ENCODE peak calls at places on chromosomes 3 and 15, in six cellular contexts. Z, N, J, B, A and M are unnamed samples.

GRCh38 chr3:99693636-99694035 is 55.2 kb downstream of the COL8A1 start:
- DNase-seq in Z (no peak), N (no peak), J (no peak), B (no peak), A (no peak), M (no peak)

GRCh38 chr15:74470631-74471396 is 9.9 kb upstream of the UBL7 start:
- DNase-seq in Z (no peak), N (no peak), J (no peak), B (no peak), A (no peak), M (no peak)

GRCh38 chr15:45083223-45083622 is 30.7 kb downstream of the DUOX2 start:
- DNase-seq in Z (no peak), N (no peak), J (no peak), B (no peak), A (no peak), M (no peak)

GRCh38 chr3:37993811-37994638 is 3.4 kb downstream of the VILL start:
- DNase-seq in Z (peak; percentile 77), N (no peak), J (peak; percentile 61), B (no peak), A (peak; percentile 63), M (peak; percentile 74)

GRCh38 chr3:46860381-46861292 is 2.6 kb downstream of the MYL3 start:
- DNase-seq in Z (no peak), N (peak; percentile 68), J (peak; percentile 15), B (peak; percentile 13), A (no peak), M (peak; percentile 1)

GRCh38 chr3:9196009-9196408 is 53.4 kb downstream of the SRGAP3 start:
- DNase-seq in Z (no peak), N (no peak), J (no peak), B (no peak), A (no peak), M (peak; percentile 5)

GRCh38 chr3:54374214-54374855 is 252.0 kb downstream of the CACNA2D3 start:
- DNase-seq in Z (no peak), N (peak; percentile 52), J (no peak), B (no peak), A (no peak), M (no peak)

GRCh38 chr15:47857384-47858168 is 140.3 kb downstream of the SEMA6D start:
- DNase-seq in Z (no peak), N (no peak), J (no peak), B (no peak), A (no peak), M (no peak)

GRCh38 chr3:57026918-57027317 is 33.5 kb upstream of the SPATA12 start:
- DNase-seq in Z (no peak), N (peak; percentile 27), J (no peak), B (no peak), A (no peak), M (no peak)

GRCh38 chr3:54235998-54236397 is 113.6 kb downstream of the CACNA2D3 start:
- DNase-seq in Z (no peak), N (no peak), J (no peak), B (peak; percentile 20), A (no peak), M (peak; percentile 68)

GRCh38 chr3:108430540-108430939 is 79.9 kb downstream of the MYH15 start:
- DNase-seq in Z (no peak), N (no peak), J (no peak), B (no peak), A (no peak), M (no peak)

GRCh38 chr3:15214758-15215157 is 8.7 kb downstream of the CAPN7 start:
- DNase-seq in Z (no peak), N (no peak), J (no peak), B (no peak), A (no peak), M (no peak)

GRCh38 chr15:64774556-64775523 is 549 bp downstream of the RBPMS2 start:
- DNase-seq in Z (no peak), N (peak; percentile 25), J (peak; percentile 35), B (no peak), A (no peak), M (peak; percentile 47)

GRCh38 chr15:89088605-89089315 is 504 bp downstream of the ABHD2 start:
- DNase-seq in Z (no peak), N (peak; percentile 33), J (no peak), B (no peak), A (no peak), M (peak; percentile 63)